ENCODE peak calls at places on chromosomes 5 and 9, in seven cellular contexts. One of them, this sample, is unnamed.

GRCh38 chr9:126862461-126862830 is 2.0 kb downstream of the ZBTB34 start:
- DNase-seq in endothelial cell of umbilical vein: no peak
- DNase-seq in GM23248: peak
- DNase-seq in HepG2: no peak
- DNase-seq in HCT116: no peak
- DNase-seq in H1: no peak
- DNase-seq in PC-9: no peak
- DNase-seq in this sample: no peak

GRCh38 chr9:114588671-114589526 is 1.3 kb downstream of the ATP6V1G1 start:
- DNase-seq in HepG2: no peak
- DNase-seq in GM23248: peak
- DNase-seq in endothelial cell of umbilical vein: peak
- DNase-seq in HCT116: no peak
- DNase-seq in H1: no peak
- DNase-seq in PC-9: peak
- DNase-seq in this sample: no peak

GRCh38 chr9:98150164-98150563 is 31.1 kb upstream of the TRIM14 start:
- DNase-seq in PC-9: peak
- DNase-seq in endothelial cell of umbilical vein: no peak
- DNase-seq in H1: no peak
- DNase-seq in HCT116: no peak
- DNase-seq in GM23248: no peak
- DNase-seq in HepG2: peak
- DNase-seq in this sample: no peak

GRCh38 chr5:13188393-13188792 is 756.1 kb downstream of the DNAH5 start:
- DNase-seq in HepG2: no peak
- DNase-seq in GM23248: peak
- DNase-seq in endothelial cell of umbilical vein: no peak
- DNase-seq in H1: no peak
- DNase-seq in HCT116: no peak
- DNase-seq in PC-9: no peak
- DNase-seq in this sample: no peak

GRCh38 chr9:132410642-132411041 is 631 bp downstream of the CFAP77 start:
- DNase-seq in HepG2: no peak
- DNase-seq in HCT116: no peak
- DNase-seq in GM23248: no peak
- DNase-seq in PC-9: no peak
- DNase-seq in H1: no peak
- DNase-seq in endothelial cell of umbilical vein: no peak
- DNase-seq in this sample: no peak

GRCh38 chr5:174935854-174936474 is 211.6 kb downstream of the MSX2 start:
- DNase-seq in HCT116: peak
- DNase-seq in GM23248: peak
- DNase-seq in endothelial cell of umbilical vein: peak
- DNase-seq in H1: peak
- DNase-seq in HepG2: peak
- DNase-seq in PC-9: no peak
- DNase-seq in this sample: peak

GRCh38 chr5:72300590-72301339 is 19.3 kb downstream of the MRPS27 start:
- DNase-seq in HCT116: no peak
- DNase-seq in PC-9: no peak
- DNase-seq in HepG2: no peak
- DNase-seq in H1: no peak
- DNase-seq in GM23248: peak
- DNase-seq in endothelial cell of umbilical vein: no peak
- DNase-seq in this sample: no peak

GRCh38 chr9:34417734-34418133 is 40.6 kb downstream of the FAM219A start:
- DNase-seq in endothelial cell of umbilical vein: no peak
- DNase-seq in HCT116: no peak
- DNase-seq in GM23248: no peak
- DNase-seq in PC-9: no peak
- DNase-seq in H1: no peak
- DNase-seq in HepG2: no peak
- DNase-seq in this sample: no peak

GRCh38 chr9:33426843-33427293 is 20.5 kb downstream of the AQP3 start:
- DNase-seq in GM23248: no peak
- DNase-seq in H1: no peak
- DNase-seq in PC-9: no peak
- DNase-seq in HCT116: no peak
- DNase-seq in endothelial cell of umbilical vein: no peak
- DNase-seq in HepG2: no peak
- DNase-seq in this sample: no peak

GRCh38 chr9:105413486-105414068 is 34.3 kb upstream of the FSD1L start:
- DNase-seq in GM23248: peak
- DNase-seq in HCT116: peak
- DNase-seq in H1: no peak
- DNase-seq in PC-9: peak
- DNase-seq in endothelial cell of umbilical vein: peak
- DNase-seq in HepG2: peak
- DNase-seq in this sample: no peak

GRCh38 chr5:32984851-32985250 is 273.7 kb downstream of the NPR3 start:
- DNase-seq in GM23248: peak
- DNase-seq in PC-9: no peak
- DNase-seq in H1: no peak
- DNase-seq in HCT116: no peak
- DNase-seq in endothelial cell of umbilical vein: peak
- DNase-seq in HepG2: no peak
- DNase-seq in this sample: no peak

GRCh38 chr9:138099803-138100598 is 222.4 kb downstream of the CACNA1B start:
- DNase-seq in GM23248: no peak
- DNase-seq in endothelial cell of umbilical vein: no peak
- DNase-seq in HCT116: no peak
- DNase-seq in H1: no peak
- DNase-seq in PC-9: no peak
- DNase-seq in HepG2: no peak
- DNase-seq in this sample: no peak

GRCh38 chr9:79685576-79685975 is 113.8 kb downstream of the TLE4 start:
- DNase-seq in PC-9: no peak
- DNase-seq in GM23248: peak
- DNase-seq in endothelial cell of umbilical vein: no peak
- DNase-seq in HCT116: no peak
- DNase-seq in H1: no peak
- DNase-seq in HepG2: no peak
- DNase-seq in this sample: no peak

GRCh38 chr9:20683351-20684034 is 566 bp upstream of the FOCAD start:
- DNase-seq in H1: no peak
- DNase-seq in PC-9: no peak
- DNase-seq in HepG2: peak
- DNase-seq in HCT116: peak
- DNase-seq in GM23248: peak
- DNase-seq in endothelial cell of umbilical vein: peak
- DNase-seq in this sample: peak

GRCh38 chr5:89673019-89673418 is 736.5 kb downstream of the CETN3 start:
- DNase-seq in PC-9: no peak
- DNase-seq in HepG2: no peak
- DNase-seq in H1: no peak
- DNase-seq in GM23248: no peak
- DNase-seq in HCT116: no peak
- DNase-seq in endothelial cell of umbilical vein: no peak
- DNase-seq in this sample: no peak

GRCh38 chr9:90296539-90296938 is 346.1 kb downstream of the DIRAS2 start:
- DNase-seq in HCT116: no peak
- DNase-seq in GM23248: no peak
- DNase-seq in H1: no peak
- DNase-seq in HepG2: no peak
- DNase-seq in endothelial cell of umbilical vein: no peak
- DNase-seq in PC-9: no peak
- DNase-seq in this sample: no peak

GRCh38 chr5:111697215-111697614 is 59.8 kb downstream of the NREP start:
- DNase-seq in H1: no peak
- DNase-seq in HepG2: no peak
- DNase-seq in PC-9: no peak
- DNase-seq in HCT116: no peak
- DNase-seq in endothelial cell of umbilical vein: peak
- DNase-seq in GM23248: no peak
- DNase-seq in this sample: peak

GRCh38 chr5:102799017-102799416 is 43.9 kb downstream of the PAM start:
- DNase-seq in GM23248: peak
- DNase-seq in HepG2: no peak
- DNase-seq in PC-9: no peak
- DNase-seq in HCT116: no peak
- DNase-seq in endothelial cell of umbilical vein: no peak
- DNase-seq in H1: no peak
- DNase-seq in this sample: no peak

GRCh38 chr5:154985126-154985525 is 28.4 kb upstream of the KIF4B start:
- DNase-seq in PC-9: no peak
- DNase-seq in HepG2: no peak
- DNase-seq in HCT116: no peak
- DNase-seq in endothelial cell of umbilical vein: no peak
- DNase-seq in GM23248: no peak
- DNase-seq in H1: no peak
- DNase-seq in this sample: no peak

GRCh38 chr5:171139227-171139626 is 169.8 kb upstream of the TLX3 start:
- DNase-seq in HepG2: no peak
- DNase-seq in endothelial cell of umbilical vein: no peak
- DNase-seq in HCT116: no peak
- DNase-seq in H1: no peak
- DNase-seq in GM23248: no peak
- DNase-seq in PC-9: no peak
- DNase-seq in this sample: no peak

GRCh38 chr5:171143171-171143570 is 165.9 kb upstream of the TLX3 start:
- DNase-seq in HepG2: no peak
- DNase-seq in endothelial cell of umbilical vein: no peak
- DNase-seq in H1: no peak
- DNase-seq in HCT116: no peak
- DNase-seq in GM23248: no peak
- DNase-seq in PC-9: no peak
- DNase-seq in this sample: no peak

GRCh38 chr5:171143926-171144325 is 165.1 kb upstream of the TLX3 start:
- DNase-seq in H1: no peak
- DNase-seq in HCT116: no peak
- DNase-seq in PC-9: no peak
- DNase-seq in HepG2: no peak
- DNase-seq in endothelial cell of umbilical vein: no peak
- DNase-seq in GM23248: no peak
- DNase-seq in this sample: no peak

GRCh38 chr5:171142617-171143016 is 166.4 kb upstream of the TLX3 start:
- DNase-seq in HCT116: no peak
- DNase-seq in HepG2: no peak
- DNase-seq in endothelial cell of umbilical vein: no peak
- DNase-seq in GM23248: no peak
- DNase-seq in H1: no peak
- DNase-seq in PC-9: no peak
- DNase-seq in this sample: no peak

GRCh38 chr5:171137768-171138540 is 171.1 kb upstream of the TLX3 start:
- DNase-seq in HepG2: no peak
- DNase-seq in H1: no peak
- DNase-seq in GM23248: peak
- DNase-seq in HCT116: no peak
- DNase-seq in PC-9: no peak
- DNase-seq in endothelial cell of umbilical vein: peak
- DNase-seq in this sample: no peak
- TF ChIP-seq EZH2 in HepG2: no peak
- TF ChIP-seq EZH2 in H1: no peak
- TF ChIP-seq EZH2 in GM23248: no peak
- TF ChIP-seq EZH2 in HCT116: no peak
- TF ChIP-seq EZH2 in PC-9: no peak
- TF ChIP-seq EZH2 in endothelial cell of umbilical vein: no peak
- TF ChIP-seq EZH2 in this sample: no peak

GRCh38 chr5:150670961-150671337 is 9.9 kb downstream of the MYOZ3 start:
- DNase-seq in HepG2: no peak
- DNase-seq in GM23248: no peak
- DNase-seq in HCT116: no peak
- DNase-seq in H1: no peak
- DNase-seq in endothelial cell of umbilical vein: no peak
- DNase-seq in PC-9: no peak
- DNase-seq in this sample: no peak

GRCh38 chr5:150672237-150672883 is 11.3 kb downstream of the MYOZ3 start:
- DNase-seq in HepG2: no peak
- DNase-seq in endothelial cell of umbilical vein: peak
- DNase-seq in GM23248: peak
- DNase-seq in HCT116: no peak
- DNase-seq in H1: peak
- DNase-seq in PC-9: no peak
- DNase-seq in this sample: no peak

GRCh38 chr5:150670275-150670960 is 9.4 kb downstream of the MYOZ3 start:
- DNase-seq in HCT116: no peak
- DNase-seq in HepG2: no peak
- DNase-seq in PC-9: no peak
- DNase-seq in GM23248: no peak
- DNase-seq in H1: no peak
- DNase-seq in endothelial cell of umbilical vein: no peak
- DNase-seq in this sample: no peak

GRCh38 chr5:150672884-150673275 is 11.8 kb downstream of the MYOZ3 start:
- DNase-seq in H1: no peak
- DNase-seq in HCT116: no peak
- DNase-seq in PC-9: no peak
- DNase-seq in GM23248: no peak
- DNase-seq in endothelial cell of umbilical vein: no peak
- DNase-seq in HepG2: no peak
- DNase-seq in this sample: no peak

GRCh38 chr5:150671509-150672236 is 10.6 kb downstream of the MYOZ3 start:
- DNase-seq in GM23248: peak
- DNase-seq in endothelial cell of umbilical vein: no peak
- DNase-seq in PC-9: no peak
- DNase-seq in HepG2: no peak
- DNase-seq in HCT116: no peak
- DNase-seq in H1: no peak
- DNase-seq in this sample: no peak
- TF ChIP-seq EZH2 in GM23248: no peak
- TF ChIP-seq EZH2 in endothelial cell of umbilical vein: no peak
- TF ChIP-seq EZH2 in PC-9: no peak
- TF ChIP-seq EZH2 in HepG2: no peak
- TF ChIP-seq EZH2 in HCT116: no peak
- TF ChIP-seq EZH2 in H1: no peak
- TF ChIP-seq EZH2 in this sample: no peak

DNA sequence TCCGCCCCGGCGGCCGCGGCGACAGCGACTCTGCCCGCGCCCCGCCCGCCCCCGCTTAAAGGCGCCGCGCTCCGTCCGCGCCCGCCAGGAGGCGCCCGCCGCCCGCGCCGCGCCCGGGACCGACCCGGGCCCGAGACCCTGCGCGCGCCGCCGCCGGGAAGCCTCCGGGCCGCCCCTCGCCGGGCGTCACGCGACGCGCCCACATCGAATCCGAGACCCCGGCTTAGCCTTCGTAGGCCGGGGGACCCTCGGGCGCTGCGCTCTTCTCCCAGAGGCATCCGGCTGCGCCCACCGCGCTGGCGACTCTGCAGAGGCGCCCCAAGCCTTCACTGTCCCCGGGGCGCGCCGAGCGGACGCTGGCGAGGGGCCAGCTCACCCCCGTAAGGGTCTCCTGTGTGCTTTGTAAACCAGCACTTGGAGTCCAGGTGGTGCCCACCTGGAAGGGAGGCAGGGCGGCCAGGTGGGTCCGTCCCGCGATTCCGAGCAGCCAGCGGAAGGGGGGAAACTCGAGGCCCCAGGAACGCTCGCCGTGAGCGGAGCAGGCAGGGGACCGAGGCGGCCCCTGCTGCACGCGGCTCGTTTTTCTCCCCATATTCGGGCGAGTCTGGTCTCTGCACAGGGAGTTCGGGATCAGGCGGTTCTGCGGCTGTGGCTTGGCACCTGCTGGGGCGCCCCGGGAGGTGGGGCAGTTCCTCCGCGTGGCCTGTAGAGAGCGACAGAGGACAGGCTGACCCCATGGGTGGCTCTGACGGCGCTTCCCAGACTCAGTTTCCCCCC is 432 bp upstream of the ABCA2 start:
- DNase-seq in endothelial cell of umbilical vein: peak
- DNase-seq in HCT116: no peak
- DNase-seq in GM23248: peak
- DNase-seq in HepG2: no peak
- DNase-seq in PC-9: no peak
- DNase-seq in H1: no peak
- DNase-seq in this sample: no peak
- TF ChIP-seq EZH2 in endothelial cell of umbilical vein: no peak
- TF ChIP-seq EZH2 in HCT116: no peak
- TF ChIP-seq EZH2 in GM23248: no peak
- TF ChIP-seq EZH2 in HepG2: no peak
- TF ChIP-seq EZH2 in PC-9: no peak
- TF ChIP-seq EZH2 in H1: peak
- TF ChIP-seq EZH2 in this sample: no peak

GRCh38 chr5:1144638-1145396 is 33.0 kb upstream of the SLC12A7 start:
- DNase-seq in PC-9: no peak
- DNase-seq in HCT116: no peak
- DNase-seq in HepG2: no peak
- DNase-seq in H1: no peak
- DNase-seq in GM23248: no peak
- DNase-seq in endothelial cell of umbilical vein: no peak
- DNase-seq in this sample: no peak
- TF ChIP-seq EZH2 in PC-9: no peak
- TF ChIP-seq EZH2 in HCT116: no peak
- TF ChIP-seq EZH2 in HepG2: no peak
- TF ChIP-seq EZH2 in H1: no peak
- TF ChIP-seq EZH2 in GM23248: no peak
- TF ChIP-seq EZH2 in endothelial cell of umbilical vein: no peak
- TF ChIP-seq EZH2 in this sample: no peak